ENCODE peak calls at places on chromosomes 4 and X, in seven cellular contexts. U is left lobe of liver; Z is activated CD4-positive, alpha-beta T cell treated with anti-CD3 and anti-CD28 coated beads, Interleukin-2, amount 50 U/mL, for 1 hour; K is amygdala; D is hypothalamus; N is cerebellar cortex; A is left kidney. T is an unnamed sample.

GRCh38 chrX:40705658-40706312 is 29.6 kb downstream of the MED14 start:
- DNase-seq in K (no peak), U (no peak), N (no peak), Z (no peak), A (no peak), D (no peak), T (no peak)

GRCh38 chr4:165628572-165628971 is 244.5 kb upstream of the TLL1 start:
- DNase-seq in K (no peak), A (no peak), Z (no peak), D (no peak), U (no peak), N (no peak), T (no peak)

GRCh38 chrX:72073614-72074013 is 58.1 kb downstream of the RTL5 start:
- DNase-seq in K (no peak), A (no peak), U (no peak), D (no peak), Z (no peak), N (no peak), T (no peak)

GRCh38 chr4:146186556-146186955 is 11.0 kb downstream of the LSM6 start:
- DNase-seq in Z (no peak), K (no peak), A (no peak), D (no peak), N (peak), U (no peak), T (no peak)

GRCh38 chr4:155972098-155972497 is 18.4 kb upstream of the CTSO start:
- DNase-seq in D (no peak), Z (no peak), U (no peak), A (peak), N (peak), K (no peak), T (no peak)

GRCh38 chr4:57074753-57075152 is 35.4 kb downstream of the IGFBP7 start:
- DNase-seq in D (no peak), N (no peak), A (peak), K (no peak), U (no peak), Z (no peak), T (peak)

GRCh38 chr4:89247951-89248350 is 59.6 kb downstream of the GPRIN3 start:
- DNase-seq in A (peak), N (peak), D (no peak), Z (no peak), U (no peak), K (no peak), T (no peak)

GRCh38 chr4:81506731-81507130 is 35.0 kb upstream of the RASGEF1B start:
- DNase-seq in K (no peak), Z (no peak), A (no peak), U (no peak), N (no peak), D (no peak), T (no peak)

GRCh38 chr4:89939994-89940393 is 45.3 kb downstream of the MMRN1 start:
- DNase-seq in A (no peak), Z (no peak), D (no peak), U (no peak), K (no peak), N (peak), T (no peak)